ENCODE peak calls at places on chromosomes 16 and 17, in seven cellular contexts. C, J, S, T, Q, L and A are unnamed samples.

GRCh38 chr17:70936724-70937123 is 767.4 kb downstream of the KCNJ2 start:
- DNase-seq in C (no peak), S (no peak), T (no peak), Q (no peak), L (no peak), J (no peak), A (no peak)

GRCh38 chr16:86881118-86881510 is 302.8 kb downstream of the FOXL1 start:
- DNase-seq in L (no peak), C (no peak), S (no peak), Q (no peak), J (no peak), T (no peak), A (no peak)

GRCh38 chr16:87333581-87334331 is 16.6 kb upstream of the C16orf95 start:
- DNase-seq in J (no peak), Q (no peak), L (no peak), C (no peak), T (no peak), S (no peak), A (no peak)

GRCh38 chr17:14922421-14922820 is 342.7 kb downstream of the PMP22 start:
- DNase-seq in L (no peak), S (no peak), Q (no peak), J (no peak), C (no peak), T (no peak), A (no peak)

GRCh38 chr17:2853722-2854580 is 57.7 kb downstream of the RAP1GAP2 start:
- DNase-seq in C (no peak), T (no peak), J (peak), Q (no peak), S (no peak), L (no peak), A (peak)

GRCh38 chr16:69413045-69413664 is 11.3 kb upstream of the CYB5B start:
- DNase-seq in L (no peak), C (no peak), T (no peak), S (no peak), Q (no peak), J (peak), A (no peak)

GRCh38 chr17:28471531-28472342 is 1.7 kb upstream of the SLC13A2 start:
- DNase-seq in Q (no peak), T (no peak), L (no peak), S (peak), J (no peak), C (no peak), A (no peak)

GRCh38 chr17:38912221-38912813 is 13.1 kb upstream of the LASP1NB start:
- DNase-seq in T (peak), S (peak), Q (peak), J (no peak), L (no peak), C (peak), A (no peak)

GRCh38 chr16:79542196-79542859 is 58.2 kb downstream of the MAF start:
- DNase-seq in J (peak), L (no peak), T (no peak), S (peak), Q (no peak), C (no peak), A (no peak)

GRCh38 chr17:8002646-8003593 is 505 bp downstream of the GUCY2D start:
- DNase-seq in T (no peak), L (no peak), Q (no peak), S (peak), C (no peak), J (no peak), A (no peak)

GRCh38 chr16:11088432-11088794 is 144.0 kb downstream of the CLEC16A start:
- DNase-seq in J (no peak), Q (no peak), T (no peak), S (no peak), C (no peak), L (no peak), A (no peak)

GRCh38 chr16:1687427-1688316 is 9.6 kb downstream of the JPT2 start:
- DNase-seq in T (no peak), L (no peak), S (no peak), C (no peak), J (no peak), Q (no peak), A (no peak)

GRCh38 chr17:76834889-76835288 is 33.3 kb upstream of the MGAT5B start:
- DNase-seq in L (no peak), C (no peak), J (no peak), S (no peak), T (no peak), Q (no peak), A (no peak)

GRCh38 chr17:17051791-17052461 is 9.7 kb downstream of the MPRIP start:
- DNase-seq in T (no peak), J (peak), S (peak), L (no peak), Q (peak), C (no peak), A (no peak)

GRCh38 chr17:60391419-60392041 is 403 bp downstream of the USP32 start:
- DNase-seq in S (no peak), L (no peak), T (no peak), Q (no peak), C (no peak), J (no peak), A (no peak)

GRCh38 chr17:27477050-27477647 is 20.9 kb downstream of the KSR1 start:
- DNase-seq in J (no peak), S (no peak), T (no peak), Q (no peak), C (no peak), L (no peak), A (no peak)

GRCh38 chr17:7590743-7591142 is 849 bp upstream of the SOX15 start:
- DNase-seq in T (no peak), L (no peak), C (no peak), S (no peak), J (no peak), Q (no peak), A (no peak)

GRCh38 chr17:2398655-2399571 is 1.9 kb downstream of the MNT start:
- DNase-seq in Q (peak), S (no peak), T (no peak), J (peak), C (no peak), L (peak), A (peak)

GRCh38 chr16:1964046-1964505 is 550 bp downstream of the RPS2 start:
- DNase-seq in Q (no peak), L (peak), C (no peak), J (peak), T (no peak), S (peak), A (no peak)

DNA sequence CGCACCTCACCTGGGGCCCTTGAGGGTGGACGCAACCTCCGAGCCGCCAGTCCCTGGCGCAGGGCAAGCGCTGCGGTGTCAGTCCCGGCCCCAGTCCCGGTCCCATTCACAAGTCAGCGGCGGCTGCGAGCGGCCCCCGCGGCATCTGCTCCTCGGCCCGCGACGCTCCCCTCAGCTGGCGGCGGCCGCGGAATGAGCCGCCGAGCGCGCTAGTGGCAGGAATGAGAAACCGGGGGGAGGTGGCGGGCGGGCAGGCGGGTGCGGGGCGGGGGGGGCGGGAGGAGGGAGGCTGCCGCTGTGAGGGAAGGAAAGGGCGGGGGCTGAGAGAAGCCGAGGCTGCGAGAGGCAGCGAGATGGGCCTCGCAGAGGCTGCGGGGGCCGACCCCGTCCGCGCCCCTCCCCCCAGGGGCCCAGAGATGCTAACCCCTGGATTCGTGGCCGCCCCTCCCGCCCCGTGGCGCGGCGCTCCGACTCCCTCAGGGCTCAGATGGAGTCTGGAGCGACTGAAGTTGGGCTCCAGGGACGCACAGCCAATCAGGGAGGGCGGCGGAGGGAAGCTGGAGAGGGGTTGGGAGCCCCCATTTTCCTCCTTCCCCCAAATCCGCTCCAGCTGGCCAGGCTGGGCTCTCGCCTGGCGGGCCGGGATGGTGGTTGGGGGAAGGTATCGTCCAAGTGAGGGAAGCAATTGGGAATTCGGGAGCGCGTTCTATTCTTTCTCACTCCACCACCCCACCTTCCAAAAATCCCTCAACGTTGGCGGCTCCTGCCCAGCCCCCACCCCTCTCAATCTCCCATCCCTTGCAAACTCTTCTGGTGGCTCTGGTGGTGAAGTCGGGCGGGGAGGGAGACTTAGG is at the start of gene CDH11:
- DNase-seq in L (no peak), J (peak), S (peak), T (no peak), C (peak), Q (peak), A (no peak)
- TF ChIP-seq CTCF in L (no peak), J (no peak), S (no peak), T (no peak), C (no peak), Q (peak), A (no peak)

GRCh38 chr17:48134912-48135480 is 27.4 kb downstream of the SNX11 start:
- DNase-seq in L (no peak), J (no peak), Q (no peak), C (peak), T (peak), S (peak), A (peak)
- TF ChIP-seq CTCF in L (peak), J (no peak), Q (no peak), C (peak), T (peak), S (no peak), A (peak)

GRCh38 chr17:49249292-49249794 is 18.8 kb upstream of the PHOSPHO1 start:
- DNase-seq in J (no peak), Q (no peak), C (no peak), T (no peak), L (no peak), S (no peak), A (no peak)

GRCh38 chr17:49257296-49257695 is 26.7 kb upstream of the PHOSPHO1 start:
- DNase-seq in Q (no peak), C (no peak), L (no peak), T (no peak), S (no peak), J (no peak), A (no peak)

GRCh38 chr17:49252148-49252682 is 21.6 kb upstream of the PHOSPHO1 start:
- DNase-seq in Q (no peak), L (no peak), S (no peak), C (no peak), T (no peak), J (peak), A (no peak)

GRCh38 chr17:49249890-49250522 is 19.4 kb upstream of the PHOSPHO1 start:
- DNase-seq in J (no peak), L (no peak), C (no peak), T (no peak), Q (no peak), S (no peak), A (no peak)

DNA sequence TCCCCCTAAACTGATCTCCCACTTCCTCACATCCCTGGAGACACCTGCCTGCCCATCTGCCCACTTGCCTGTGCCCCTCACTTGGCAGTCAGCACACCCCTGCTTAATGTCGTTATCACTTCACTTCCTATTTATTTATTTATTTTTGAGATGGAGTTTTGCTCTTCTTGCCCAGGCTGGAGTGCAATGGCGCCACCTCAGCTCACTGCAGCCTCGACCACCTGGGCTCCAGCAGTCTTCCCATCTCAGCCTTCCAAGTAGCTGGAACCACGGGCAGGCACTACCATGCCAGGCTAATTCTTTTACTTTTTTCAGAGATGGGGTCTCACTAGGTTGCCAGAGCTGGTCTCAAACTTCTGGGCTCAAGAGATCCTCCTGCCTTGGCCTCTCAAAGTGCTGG is 23.5 kb upstream of the PHOSPHO1 start:
- DNase-seq in L (no peak), Q (no peak), C (no peak), J (no peak), S (no peak), T (no peak), A (no peak)
- TF ChIP-seq CTCF in L (no peak), Q (no peak), C (no peak), J (no peak), S (no peak), T (no peak), A (no peak)

DNA sequence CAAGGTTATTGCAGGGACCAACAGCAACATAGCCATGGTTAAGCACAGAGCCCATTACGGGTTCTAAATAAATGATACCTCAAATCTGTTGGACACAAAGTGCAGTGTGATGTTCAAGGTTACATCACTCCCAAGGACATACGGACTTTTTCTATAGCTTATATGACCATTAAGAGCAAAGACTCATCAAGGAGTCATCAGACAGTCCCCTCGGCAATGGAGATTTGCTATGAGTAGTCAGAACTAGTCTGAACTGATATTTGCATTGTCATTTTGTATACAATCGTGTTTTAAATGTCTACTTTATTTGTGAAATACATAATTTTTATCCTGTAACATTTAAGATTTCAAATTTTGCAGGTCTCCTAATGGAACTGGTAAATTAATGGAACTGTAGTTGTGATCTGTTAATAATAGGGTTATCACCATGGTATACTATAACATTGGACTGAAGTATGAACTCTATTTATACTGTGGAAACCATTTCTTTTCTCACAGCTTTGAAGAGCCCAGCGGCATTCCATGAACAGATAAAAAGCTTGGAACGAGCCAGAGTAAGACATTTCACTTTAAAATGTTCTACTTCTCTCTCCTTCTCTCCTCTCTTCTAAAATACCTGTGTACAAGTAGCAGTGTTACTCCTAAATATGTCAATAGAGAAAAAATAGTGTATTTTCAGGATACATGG is 140.9 kb downstream of the MRTFB start:
- DNase-seq in S (no peak), C (no peak), L (no peak), Q (no peak), J (no peak), T (no peak), A (no peak)
- TF ChIP-seq CTCF in S (no peak), C (no peak), L (no peak), Q (no peak), J (no peak), T (no peak), A (no peak)

GRCh38 chr16:31143036-31143888 is 6.6 kb downstream of the PRSS36 start:
- DNase-seq in L (no peak), J (peak), C (no peak), Q (peak), T (no peak), S (peak), A (no peak)
- TF ChIP-seq CTCF in L (no peak), J (no peak), C (no peak), Q (no peak), T (no peak), S (no peak), A (no peak)

GRCh38 chr16:12803203-12804093 is at the start of gene CPPED1:
- DNase-seq in L (peak), S (peak), T (peak), J (peak), C (peak), Q (peak), A (peak)
- TF ChIP-seq CTCF in L (no peak), S (no peak), T (no peak), J (no peak), C (no peak), Q (peak), A (no peak)